ENCODE peak calls at places on chromosomes 16 and 17, in seven cellular contexts. X, W, Y, E, J, D and K are unnamed samples.
A peak's percentile ranks its signal among the peaks of the same experiment; 100 is the strongest.

GRCh38 chr17:40443196-40443987 is at the start of gene IGFBP4:
- DNase-seq in X (peak; percentile 92), W (peak; percentile 55), Y (no peak), E (peak; percentile 86), J (peak; percentile 88), D (peak; percentile 84), K (peak; percentile 57)

GRCh38 chr17:4364622-4365041 is 1.8 kb downstream of the UBE2G1 start:
- DNase-seq in X (no peak), W (no peak), Y (no peak), E (no peak), J (no peak), D (no peak), K (no peak)

GRCh38 chr16:85027968-85028637 is 508 bp downstream of the KIAA0513 start:
- DNase-seq in X (no peak), W (peak; percentile 49), Y (no peak), E (no peak), J (no peak), D (peak; percentile 46), K (no peak)

GRCh38 chr17:42568341-42569111 is 1.6 kb downstream of the MLX start:
- DNase-seq in X (no peak), W (no peak), Y (no peak), E (no peak), J (no peak), D (peak; percentile 8), K (no peak)

GRCh38 chr16:31453255-31454204 is 5.8 kb upstream of the ARMC5 start:
- DNase-seq in X (peak; percentile 75), W (no peak), Y (no peak), E (no peak), J (peak; percentile 75), D (peak; percentile 65), K (peak; percentile 38)

GRCh38 chr17:8014558-8014850 is 12.1 kb downstream of the GUCY2D start:
- DNase-seq in X (no peak), W (no peak), Y (no peak), E (no peak), J (no peak), D (no peak), K (no peak)

GRCh38 chr17:61009619-61010018 is 332.0 kb downstream of the BCAS3 start:
- DNase-seq in X (no peak), W (peak; percentile 50), Y (no peak), E (no peak), J (no peak), D (no peak), K (no peak)

GRCh38 chr16:66903544-66904427 is 14.9 kb downstream of the CDH16 start:
- DNase-seq in X (no peak), W (no peak), Y (no peak), E (peak; percentile 82), J (no peak), D (no peak), K (no peak)

GRCh38 chr17:31492206-31492605 is 100.7 kb downstream of the RAB11FIP4 start:
- DNase-seq in X (no peak), W (no peak), Y (no peak), E (no peak), J (no peak), D (no peak), K (no peak)

GRCh38 chr17:31596382-31597323 is 205.2 kb downstream of the RAB11FIP4 start:
- DNase-seq in X (peak; percentile 98), W (peak; percentile 93), Y (peak; percentile 77), E (peak; percentile 75), J (peak; percentile 98), D (peak; percentile 50), K (peak; percentile 58)

GRCh38 chr17:676965-677364 is 37.7 kb downstream of the VPS53 start:
- DNase-seq in X (no peak), W (no peak), Y (no peak), E (no peak), J (no peak), D (no peak), K (no peak)

GRCh38 chr16:87017388-87018012 is 299.7 kb downstream of the C16orf95 start:
- DNase-seq in X (peak; percentile 59), W (no peak), Y (peak; percentile 80), E (no peak), J (no peak), D (no peak), K (no peak)

GRCh38 chr16:82830944-82831343 is 204.2 kb downstream of the CDH13 start:
- DNase-seq in X (no peak), W (no peak), Y (no peak), E (no peak), J (no peak), D (no peak), K (no peak)

GRCh38 chr17:9644910-9645751 is at the start of gene USP43:
- DNase-seq in X (no peak), W (no peak), Y (peak; percentile 32), E (no peak), J (no peak), D (peak; percentile 80), K (no peak)

DNA sequence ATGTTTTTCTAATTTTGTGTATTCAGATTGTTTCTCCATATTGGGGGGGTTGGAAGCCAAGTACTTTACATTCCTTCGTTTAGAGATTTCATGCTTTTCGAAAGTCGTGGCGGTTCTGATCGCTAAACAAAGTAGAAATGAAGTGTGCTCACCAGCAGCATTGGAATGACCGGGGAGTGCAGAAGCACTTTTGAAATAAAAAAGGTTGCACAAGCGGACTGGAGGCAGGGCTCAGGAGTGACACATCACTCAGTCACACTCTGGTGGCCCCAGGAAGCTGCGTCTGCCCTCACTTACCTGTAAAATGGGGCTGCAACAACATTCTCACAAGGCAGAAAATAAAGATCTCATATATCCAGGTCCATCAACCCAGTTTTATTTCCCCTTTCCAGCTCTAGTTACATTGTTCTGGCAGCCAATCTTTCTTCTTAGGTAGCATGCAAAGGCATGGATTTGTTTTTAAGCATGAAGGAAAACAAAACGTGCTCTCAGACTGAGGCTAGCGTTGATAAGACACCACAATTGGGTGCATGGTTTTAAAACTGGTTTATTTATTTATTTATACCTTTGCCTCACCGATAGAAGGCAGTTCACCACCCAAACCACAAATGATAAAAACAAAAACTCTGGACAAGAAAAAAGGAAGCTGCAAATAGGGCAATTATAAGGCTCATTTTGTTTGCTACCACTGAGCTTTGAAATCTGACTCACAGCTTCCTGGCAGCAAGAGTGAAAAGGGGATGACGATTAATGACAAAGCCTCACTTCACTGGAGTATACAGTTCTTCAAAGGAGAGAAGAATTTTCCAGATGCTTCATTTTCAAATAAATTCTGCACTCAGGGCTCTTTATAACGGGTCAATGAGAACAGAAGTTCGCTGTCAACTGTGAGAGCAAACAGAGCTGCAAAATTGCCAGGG is 278.6 kb upstream of the IRX5 start:
- DNase-seq in X (no peak), W (no peak), Y (no peak), E (no peak), J (no peak), D (no peak), K (no peak)
- H3K27me3 ChIP-seq in X (no peaks in the 10 kb centered on the region), W (peaks cover 4% of the 10 kb centered on the region), Y (peaks cover 5% of the 10 kb centered on the region), E (no peaks in the 10 kb centered on the region), J (no peaks in the 10 kb centered on the region), D (peaks cover 26% of the 10 kb centered on the region), K (peaks cover 4% of the 10 kb centered on the region)

GRCh38 chr17:51650772-51651171 is 390.4 kb downstream of the UTP18 start:
- DNase-seq in X (no peak), W (no peak), Y (no peak), E (no peak), J (no peak), D (no peak), K (no peak)
- H3K27ac ChIP-seq in X (no peak overlapping the region), W (no peak overlapping the region), Y (no peak overlapping the region), E (no peak overlapping the region), J (no peak overlapping the region), D (no peak overlapping the region), K (no peak overlapping the region)

GRCh38 chr17:74094651-74095050 is 108.8 kb upstream of the RPL38 start:
- DNase-seq in X (no peak), W (no peak), Y (no peak), E (no peak), J (no peak), D (no peak), K (no peak)

GRCh38 chr17:74099441-74100340 is 103.8 kb upstream of the RPL38 start:
- DNase-seq in X (no peak), W (no peak), Y (no peak), E (no peak), J (no peak), D (no peak), K (no peak)

GRCh38 chr17:74097461-74098131 is 105.9 kb upstream of the RPL38 start:
- DNase-seq in X (no peak), W (no peak), Y (no peak), E (no peak), J (no peak), D (no peak), K (peak; percentile 80)

GRCh38 chr17:74098378-74099024 is 105.0 kb upstream of the RPL38 start:
- DNase-seq in X (no peak), W (no peak), Y (no peak), E (no peak), J (no peak), D (no peak), K (no peak)

DNA sequence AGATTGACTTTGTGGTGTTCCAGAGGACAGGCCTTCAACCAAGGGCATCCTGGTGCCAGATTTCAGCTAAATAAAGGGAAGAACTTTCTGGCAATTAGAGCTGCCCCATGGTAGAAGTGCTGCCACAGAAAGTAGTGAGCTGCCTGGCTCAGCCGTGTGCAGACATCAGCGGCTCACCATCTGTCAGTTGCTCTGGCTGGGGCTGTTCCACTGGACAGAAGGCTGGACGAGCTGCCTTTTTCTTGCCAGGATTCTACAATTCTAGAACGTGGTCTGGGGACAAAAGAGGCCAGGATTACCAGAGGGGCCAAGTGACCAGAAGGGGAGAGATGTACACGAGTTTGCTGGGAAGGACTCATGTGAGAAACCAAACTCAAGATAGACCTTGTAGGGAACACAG is 107.0 kb upstream of the RPL38 start:
- DNase-seq in X (no peak), W (no peak), Y (no peak), E (no peak), J (no peak), D (no peak), K (no peak)
- H3K27me3 ChIP-seq in X (peaks cover 30% of the 10 kb centered on the region), W (no peaks in the 10 kb centered on the region), Y (peaks cover 51% of the 10 kb centered on the region), E (no peaks in the 10 kb centered on the region), J (no peaks in the 10 kb centered on the region), D (peaks cover 8% of the 10 kb centered on the region), K (no peaks in the 10 kb centered on the region)

GRCh38 chr16:275041-275621 is 613 bp downstream of the RGS11 start:
- DNase-seq in X (no peak), W (no peak), Y (no peak), E (peak; percentile 13), J (no peak), D (no peak), K (no peak)

GRCh38 chr16:273547-274421 is 2.0 kb downstream of the RGS11 start:
- DNase-seq in X (no peak), W (peak; percentile 68), Y (no peak), E (no peak), J (no peak), D (peak; percentile 69), K (no peak)

GRCh38 chr16:276360-277077 is 775 bp upstream of the RGS11 start:
- DNase-seq in X (peak; percentile 65), W (no peak), Y (no peak), E (no peak), J (no peak), D (no peak), K (no peak)

GRCh38 chr16:272633-273546 is 2.9 kb downstream of the RGS11 start:
- DNase-seq in X (no peak), W (no peak), Y (no peak), E (no peak), J (no peak), D (no peak), K (no peak)

DNA sequence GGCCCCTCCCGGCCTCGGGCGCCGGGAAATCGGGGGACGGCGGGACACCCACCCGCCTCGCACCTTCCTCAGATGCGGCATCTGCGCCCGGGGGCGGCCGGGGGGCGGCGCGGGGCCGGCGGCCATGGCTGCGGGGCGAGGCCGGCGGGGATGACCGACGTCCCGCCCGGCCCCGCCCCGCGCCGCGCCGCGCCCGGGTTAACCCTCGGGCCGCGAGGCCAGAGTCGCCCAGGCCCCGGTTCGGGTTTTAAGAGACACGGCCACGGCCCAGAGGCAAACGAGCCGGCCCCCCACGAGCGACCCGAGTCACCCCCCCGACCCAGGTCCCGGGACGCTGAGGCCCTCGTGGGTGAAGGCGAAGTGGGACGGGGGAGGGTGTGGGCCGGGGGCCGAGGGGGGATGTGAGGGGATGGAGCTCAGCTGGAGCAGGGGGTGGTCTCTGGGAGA is at the start of gene RGS11:
- DNase-seq in X (no peak), W (no peak), Y (no peak), E (peak; percentile 27), J (no peak), D (no peak), K (no peak)
- H3K27ac ChIP-seq in X (no peak within 1 kb of the TSS), W (no peak within 1 kb of the TSS), Y (no peak within 1 kb of the TSS), E (no peak within 1 kb of the TSS), J (peak within 1 kb of the TSS; percentile 27), D (no peak within 1 kb of the TSS), K (peak within 1 kb of the TSS; percentile 19)